ENCODE peak calls at places on chromosomes 12 and 14, in six cellular contexts. I is NCI-H1417, M is AG09309, R is HFFc6, D is GOT3, B is Caco-2. E is an unnamed sample.

GRCh38 chr12:68609955-68610434 is 704 bp upstream of the RAP1B start:
- DNase-seq in I (no peak), M (no peak), R (no peak), D (no peak), B (no peak), E (no peak)

GRCh38 chr12:26890784-26891183 is 47.0 kb downstream of the INTS13 start:
- DNase-seq in I (no peak), M (no peak), R (no peak), D (no peak), B (no peak), E (no peak)

GRCh38 chr12:131276501-131277185 is 322.9 kb downstream of the ADGRD1 start:
- DNase-seq in I (no peak), M (no peak), R (no peak), D (no peak), B (no peak), E (no peak)

GRCh38 chr14:90753456-90754005 is 62.7 kb downstream of the TTC7B start:
- DNase-seq in I (no peak), M (no peak), R (no peak), D (no peak), B (no peak), E (no peak)

GRCh38 chr12:108989381-108989780 is 31.5 kb downstream of the SVOP start:
- DNase-seq in I (no peak), M (no peak), R (no peak), D (no peak), B (no peak), E (no peak)

GRCh38 chr12:71661977-71662522 is 1.6 kb downstream of the ZFC3H1 start:
- DNase-seq in I (no peak), M (no peak), R (peak), D (no peak), B (no peak), E (no peak)

GRCh38 chr14:75933712-75934296 is 48.0 kb downstream of the TGFB3 start:
- DNase-seq in I (no peak), M (no peak), R (no peak), D (no peak), B (no peak), E (no peak)

GRCh38 chr12:121048442-121048841 is 9.4 kb upstream of the OASL start:
- DNase-seq in I (no peak), M (no peak), R (no peak), D (no peak), B (no peak), E (no peak)

GRCh38 chr14:100882026-100882967 is 21.2 kb downstream of the RTL1 start:
- DNase-seq in I (no peak), M (no peak), R (no peak), D (no peak), B (no peak), E (no peak)

GRCh38 chr12:98725481-98726247 is 80.6 kb downstream of the APAF1 start:
- DNase-seq in I (peak), M (peak), R (peak), D (no peak), B (peak), E (peak)

GRCh38 chr12:29519585-29520182 is 22.2 kb upstream of the OVCH1 start:
- DNase-seq in I (peak), M (peak), R (peak), D (no peak), B (peak), E (no peak)

GRCh38 chr12:112664569-112664968 is 127.0 kb upstream of the RPH3A start:
- DNase-seq in I (no peak), M (no peak), R (no peak), D (no peak), B (peak), E (peak)

GRCh38 chr12:2129076-2129475 is 76.3 kb downstream of the CACNA1C start:
- DNase-seq in I (no peak), M (peak), R (peak), D (peak), B (no peak), E (no peak)

GRCh38 chr14:23573384-23573783 is 5.2 kb downstream of the JPH4 start:
- DNase-seq in I (no peak), M (no peak), R (no peak), D (no peak), B (no peak), E (no peak)

GRCh38 chr14:103514596-103515421 is 7.8 kb downstream of the CKB start:
- DNase-seq in I (no peak), M (no peak), R (no peak), D (no peak), B (no peak), E (peak)

GRCh38 chr14:57136669-57137068 is 132.0 kb downstream of the EXOC5 start:
- DNase-seq in I (no peak), M (no peak), R (no peak), D (no peak), B (no peak), E (no peak)

GRCh38 chr14:23114120-23114458 is 5.0 kb downstream of the CEBPE start:
- DNase-seq in I (no peak), M (no peak), R (no peak), D (no peak), B (no peak), E (no peak)

GRCh38 chr12:88188180-88188579 is 46.1 kb downstream of the TMTC3 start:
- DNase-seq in I (no peak), M (no peak), R (peak), D (no peak), B (peak), E (no peak)

GRCh38 chr14:37253905-37254304 is 56.2 kb downstream of the MIPOL1 start:
- DNase-seq in I (peak), M (peak), R (peak), D (no peak), B (no peak), E (no peak)

GRCh38 chr12:64696065-64696741 is 63.0 kb downstream of the GNS start:
- DNase-seq in I (peak), M (no peak), R (peak), D (no peak), B (peak), E (peak)

GRCh38 chr12:72272731-72273498 is 745 bp downstream of the TRHDE start:
- DNase-seq in I (peak), M (no peak), R (peak), D (no peak), B (no peak), E (peak)

GRCh38 chr14:60248697-60249314 is at the start of gene PPM1A:
- DNase-seq in I (peak), M (peak), R (peak), D (peak), B (peak), E (peak)

GRCh38 chr12:40127408-40127807 is 21.5 kb upstream of the SLC2A13 start:
- DNase-seq in I (no peak), M (no peak), R (no peak), D (no peak), B (no peak), E (no peak)

GRCh38 chr14:24535737-24536136 is 27.7 kb upstream of the CMA1 start:
- DNase-seq in I (no peak), M (no peak), R (no peak), D (no peak), B (no peak), E (no peak)

GRCh38 chr14:92692822-92693226 is 55.6 kb downstream of the LGMN start:
- DNase-seq in I (peak), M (no peak), R (no peak), D (no peak), B (no peak), E (no peak)

GRCh38 chr14:92880851-92881250 is 42.1 kb upstream of the CHGA start:
- DNase-seq in I (peak), M (peak), R (peak), D (no peak), B (peak), E (peak)

GRCh38 chr12:104567832-104568490 is 111.2 kb downstream of the CHST11 start:
- DNase-seq in I (no peak), M (no peak), R (no peak), D (no peak), B (no peak), E (no peak)

GRCh38 chr12:30999011-30999410 is 72.5 kb downstream of the TSPAN11 start:
- DNase-seq in I (no peak), M (no peak), R (no peak), D (no peak), B (no peak), E (no peak)

GRCh38 chr12:94329366-94329765 is 130.3 kb downstream of the CEP83 start:
- DNase-seq in I (no peak), M (no peak), R (no peak), D (no peak), B (no peak), E (no peak)

GRCh38 chr14:49966304-49966809 is 73.5 kb downstream of the ARF6 start:
- DNase-seq in I (no peak), M (no peak), R (no peak), D (no peak), B (peak), E (peak)

GRCh38 chr12:65536876-65537661 is 258.6 kb downstream of the MSRB3 start:
- DNase-seq in I (no peak), M (peak), R (peak), D (peak), B (no peak), E (no peak)

GRCh38 chr12:76422154-76422877 is 74.1 kb upstream of the BBS10 start:
- DNase-seq in I (no peak), M (no peak), R (no peak), D (no peak), B (no peak), E (no peak)

GRCh38 chr12:88237954-88238353 is 95.8 kb downstream of the TMTC3 start:
- DNase-seq in I (no peak), M (no peak), R (peak), D (no peak), B (no peak), E (no peak)

GRCh38 chr12:117143008-117143532 is 43.9 kb upstream of the TESC start:
- DNase-seq in I (peak), M (no peak), R (no peak), D (no peak), B (peak), E (peak)

GRCh38 chr12:82950362-82950761 is 263.7 kb downstream of the TMTC2 start:
- DNase-seq in I (no peak), M (no peak), R (no peak), D (no peak), B (no peak), E (no peak)

GRCh38 chr14:74510955-74511354 is 17.4 kb downstream of the ISCA2 start:
- DNase-seq in I (no peak), M (no peak), R (peak), D (no peak), B (no peak), E (no peak)

GRCh38 chr12:49784756-49785409 is 43.3 kb downstream of the NCKAP5L start:
- DNase-seq in I (no peak), M (no peak), R (peak), D (no peak), B (no peak), E (no peak)

GRCh38 chr12:120639771-120640721 is at the start of gene CABP1:
- DNase-seq in I (peak), M (no peak), R (no peak), D (no peak), B (peak), E (peak)